ENCODE peak calls at places on chromosomes 12 and 14, in eight cellular contexts. One of them, this sample, is unnamed.

GRCh38 chr12:120199595-120200306 is 1.2 kb downstream of the RPLP0 start:
- DNase-seq in B cell: no peak
- DNase-seq in lower lobe of right lung: no peak
- DNase-seq in HFFc6: peak
- DNase-seq in progenitor cell of endocrine pancreas: no peak
- DNase-seq in coronary artery: no peak
- DNase-seq in fibroblast of pulmonary artery: peak
- DNase-seq in dorsolateral prefrontal cortex: peak
- DNase-seq in this sample: no peak

GRCh38 chr14:55572578-55572977 is 7.4 kb upstream of the KTN1 start:
- DNase-seq in progenitor cell of endocrine pancreas: no peak
- DNase-seq in fibroblast of pulmonary artery: peak
- DNase-seq in B cell: no peak
- DNase-seq in HFFc6: no peak
- DNase-seq in coronary artery: no peak
- DNase-seq in lower lobe of right lung: no peak
- DNase-seq in dorsolateral prefrontal cortex: no peak
- DNase-seq in this sample: no peak

GRCh38 chr14:101499080-101499479 is 62.2 kb upstream of the DIO3 start:
- DNase-seq in lower lobe of right lung: peak
- DNase-seq in coronary artery: peak
- DNase-seq in HFFc6: no peak
- DNase-seq in fibroblast of pulmonary artery: no peak
- DNase-seq in dorsolateral prefrontal cortex: peak
- DNase-seq in B cell: no peak
- DNase-seq in progenitor cell of endocrine pancreas: no peak
- DNase-seq in this sample: no peak

GRCh38 chr12:113889076-113889475 is 77.0 kb downstream of the RBM19 start:
- DNase-seq in fibroblast of pulmonary artery: no peak
- DNase-seq in B cell: no peak
- DNase-seq in lower lobe of right lung: no peak
- DNase-seq in HFFc6: peak
- DNase-seq in coronary artery: no peak
- DNase-seq in progenitor cell of endocrine pancreas: no peak
- DNase-seq in dorsolateral prefrontal cortex: no peak
- DNase-seq in this sample: no peak

GRCh38 chr14:59919582-59920377 is at the start of gene LRRC9:
- DNase-seq in coronary artery: no peak
- DNase-seq in lower lobe of right lung: peak
- DNase-seq in HFFc6: no peak
- DNase-seq in dorsolateral prefrontal cortex: peak
- DNase-seq in progenitor cell of endocrine pancreas: peak
- DNase-seq in fibroblast of pulmonary artery: peak
- DNase-seq in B cell: peak
- DNase-seq in this sample: no peak

GRCh38 chr12:113837059-113837458 is 129.1 kb downstream of the RBM19 start:
- DNase-seq in progenitor cell of endocrine pancreas: no peak
- DNase-seq in fibroblast of pulmonary artery: peak
- DNase-seq in HFFc6: peak
- DNase-seq in lower lobe of right lung: no peak
- DNase-seq in dorsolateral prefrontal cortex: no peak
- DNase-seq in coronary artery: no peak
- DNase-seq in B cell: no peak
- DNase-seq in this sample: no peak

GRCh38 chr14:101705733-101706508 is 55.6 kb upstream of the PPP2R5C start:
- DNase-seq in HFFc6: no peak
- DNase-seq in fibroblast of pulmonary artery: peak
- DNase-seq in progenitor cell of endocrine pancreas: no peak
- DNase-seq in lower lobe of right lung: peak
- DNase-seq in dorsolateral prefrontal cortex: no peak
- DNase-seq in B cell: peak
- DNase-seq in coronary artery: no peak
- DNase-seq in this sample: no peak

GRCh38 chr14:92863281-92863680 is 59.7 kb upstream of the CHGA start:
- DNase-seq in dorsolateral prefrontal cortex: no peak
- DNase-seq in B cell: no peak
- DNase-seq in HFFc6: no peak
- DNase-seq in coronary artery: no peak
- DNase-seq in fibroblast of pulmonary artery: no peak
- DNase-seq in progenitor cell of endocrine pancreas: no peak
- DNase-seq in lower lobe of right lung: no peak
- DNase-seq in this sample: no peak

GRCh38 chr12:106179086-106179485 is 40.3 kb upstream of the NUAK1 start:
- DNase-seq in progenitor cell of endocrine pancreas: no peak
- DNase-seq in fibroblast of pulmonary artery: no peak
- DNase-seq in dorsolateral prefrontal cortex: no peak
- DNase-seq in HFFc6: no peak
- DNase-seq in coronary artery: no peak
- DNase-seq in B cell: no peak
- DNase-seq in lower lobe of right lung: no peak
- DNase-seq in this sample: peak

GRCh38 chr12:79531547-79531946 is 159.2 kb downstream of the PAWR start:
- DNase-seq in HFFc6: no peak
- DNase-seq in dorsolateral prefrontal cortex: no peak
- DNase-seq in progenitor cell of endocrine pancreas: no peak
- DNase-seq in lower lobe of right lung: no peak
- DNase-seq in fibroblast of pulmonary artery: peak
- DNase-seq in B cell: no peak
- DNase-seq in coronary artery: no peak
- DNase-seq in this sample: no peak

GRCh38 chr14:64682173-64682710 is 22.0 kb upstream of the PLEKHG3 start:
- DNase-seq in fibroblast of pulmonary artery: peak
- DNase-seq in dorsolateral prefrontal cortex: peak
- DNase-seq in progenitor cell of endocrine pancreas: no peak
- DNase-seq in coronary artery: peak
- DNase-seq in lower lobe of right lung: peak
- DNase-seq in B cell: no peak
- DNase-seq in HFFc6: peak
- DNase-seq in this sample: no peak

GRCh38 chr14:55430024-55430690 is 10.3 kb downstream of the TBPL2 start:
- DNase-seq in HFFc6: peak
- DNase-seq in lower lobe of right lung: no peak
- DNase-seq in dorsolateral prefrontal cortex: no peak
- DNase-seq in coronary artery: no peak
- DNase-seq in B cell: peak
- DNase-seq in fibroblast of pulmonary artery: peak
- DNase-seq in progenitor cell of endocrine pancreas: no peak
- DNase-seq in this sample: no peak

GRCh38 chr14:101017806-101018560 is 114.5 kb upstream of the RTL1 start:
- DNase-seq in dorsolateral prefrontal cortex: no peak
- DNase-seq in lower lobe of right lung: no peak
- DNase-seq in B cell: no peak
- DNase-seq in coronary artery: peak
- DNase-seq in HFFc6: no peak
- DNase-seq in progenitor cell of endocrine pancreas: no peak
- DNase-seq in fibroblast of pulmonary artery: no peak
- DNase-seq in this sample: no peak

GRCh38 chr14:95652690-95653089 is 33.5 kb upstream of the TCL1B start:
- DNase-seq in HFFc6: no peak
- DNase-seq in dorsolateral prefrontal cortex: no peak
- DNase-seq in B cell: no peak
- DNase-seq in coronary artery: no peak
- DNase-seq in fibroblast of pulmonary artery: no peak
- DNase-seq in progenitor cell of endocrine pancreas: no peak
- DNase-seq in lower lobe of right lung: no peak
- DNase-seq in this sample: no peak

GRCh38 chr12:75042125-75042524 is 167.5 kb downstream of the KCNC2 start:
- DNase-seq in dorsolateral prefrontal cortex: no peak
- DNase-seq in progenitor cell of endocrine pancreas: no peak
- DNase-seq in fibroblast of pulmonary artery: no peak
- DNase-seq in coronary artery: no peak
- DNase-seq in B cell: no peak
- DNase-seq in lower lobe of right lung: no peak
- DNase-seq in HFFc6: no peak
- DNase-seq in this sample: no peak

GRCh38 chr14:99447739-99448138 is 32.9 kb downstream of the SETD3 start:
- DNase-seq in progenitor cell of endocrine pancreas: no peak
- DNase-seq in coronary artery: no peak
- DNase-seq in dorsolateral prefrontal cortex: no peak
- DNase-seq in lower lobe of right lung: no peak
- DNase-seq in fibroblast of pulmonary artery: no peak
- DNase-seq in B cell: no peak
- DNase-seq in HFFc6: no peak
- DNase-seq in this sample: no peak

GRCh38 chr12:120669055-120669828 is 17.7 kb upstream of the MLEC start:
- DNase-seq in coronary artery: no peak
- DNase-seq in progenitor cell of endocrine pancreas: no peak
- DNase-seq in dorsolateral prefrontal cortex: no peak
- DNase-seq in lower lobe of right lung: peak
- DNase-seq in HFFc6: peak
- DNase-seq in B cell: peak
- DNase-seq in fibroblast of pulmonary artery: peak
- DNase-seq in this sample: no peak

GRCh38 chr12:15962760-15963159 is 51.6 kb downstream of the DERA start:
- DNase-seq in lower lobe of right lung: no peak
- DNase-seq in HFFc6: no peak
- DNase-seq in fibroblast of pulmonary artery: peak
- DNase-seq in dorsolateral prefrontal cortex: no peak
- DNase-seq in B cell: no peak
- DNase-seq in coronary artery: no peak
- DNase-seq in progenitor cell of endocrine pancreas: no peak
- DNase-seq in this sample: no peak

GRCh38 chr14:72332871-72333270 is 400.6 kb downstream of the RGS6 start:
- DNase-seq in dorsolateral prefrontal cortex: no peak
- DNase-seq in B cell: no peak
- DNase-seq in fibroblast of pulmonary artery: no peak
- DNase-seq in coronary artery: no peak
- DNase-seq in progenitor cell of endocrine pancreas: no peak
- DNase-seq in HFFc6: no peak
- DNase-seq in lower lobe of right lung: no peak
- DNase-seq in this sample: no peak

GRCh38 chr12:12725956-12726542 is 8.9 kb downstream of the CDKN1B start:
- DNase-seq in fibroblast of pulmonary artery: no peak
- DNase-seq in progenitor cell of endocrine pancreas: no peak
- DNase-seq in coronary artery: no peak
- DNase-seq in B cell: no peak
- DNase-seq in dorsolateral prefrontal cortex: no peak
- DNase-seq in lower lobe of right lung: no peak
- DNase-seq in HFFc6: no peak
- DNase-seq in this sample: no peak

GRCh38 chr12:42326466-42327226 is 679 bp downstream of the PPHLN1 start:
- DNase-seq in coronary artery: no peak
- DNase-seq in HFFc6: peak
- DNase-seq in fibroblast of pulmonary artery: peak
- DNase-seq in dorsolateral prefrontal cortex: no peak
- DNase-seq in progenitor cell of endocrine pancreas: no peak
- DNase-seq in lower lobe of right lung: no peak
- DNase-seq in B cell: no peak
- DNase-seq in this sample: no peak

GRCh38 chr12:65948320-65949008 is 124.2 kb downstream of the HMGA2 start:
- DNase-seq in B cell: no peak
- DNase-seq in lower lobe of right lung: peak
- DNase-seq in HFFc6: peak
- DNase-seq in coronary artery: no peak
- DNase-seq in dorsolateral prefrontal cortex: peak
- DNase-seq in progenitor cell of endocrine pancreas: no peak
- DNase-seq in fibroblast of pulmonary artery: peak
- DNase-seq in this sample: no peak

GRCh38 chr12:128531153-128531552 is 264.2 kb downstream of the TMEM132C start:
- DNase-seq in B cell: no peak
- DNase-seq in coronary artery: no peak
- DNase-seq in dorsolateral prefrontal cortex: no peak
- DNase-seq in HFFc6: no peak
- DNase-seq in fibroblast of pulmonary artery: no peak
- DNase-seq in progenitor cell of endocrine pancreas: no peak
- DNase-seq in lower lobe of right lung: no peak
- DNase-seq in this sample: no peak
- TF ChIP-seq CTCF in B cell: no peak
- TF ChIP-seq CTCF in coronary artery: no peak
- TF ChIP-seq CTCF in dorsolateral prefrontal cortex: no peak
- TF ChIP-seq CTCF in HFFc6: no peak
- TF ChIP-seq CTCF in fibroblast of pulmonary artery: no peak
- TF ChIP-seq CTCF in progenitor cell of endocrine pancreas: peak
- TF ChIP-seq CTCF in lower lobe of right lung: no peak
- TF ChIP-seq CTCF in this sample: peak

GRCh38 chr12:28872654-28873268 is 276.3 kb upstream of the FAR2 start:
- DNase-seq in progenitor cell of endocrine pancreas: peak
- DNase-seq in dorsolateral prefrontal cortex: no peak
- DNase-seq in coronary artery: no peak
- DNase-seq in B cell: no peak
- DNase-seq in fibroblast of pulmonary artery: peak
- DNase-seq in HFFc6: peak
- DNase-seq in lower lobe of right lung: no peak
- DNase-seq in this sample: no peak
- TF ChIP-seq CTCF in progenitor cell of endocrine pancreas: peak
- TF ChIP-seq CTCF in dorsolateral prefrontal cortex: peak
- TF ChIP-seq CTCF in coronary artery: no peak
- TF ChIP-seq CTCF in B cell: no peak
- TF ChIP-seq CTCF in fibroblast of pulmonary artery: peak
- TF ChIP-seq CTCF in HFFc6: peak
- TF ChIP-seq CTCF in lower lobe of right lung: peak
- TF ChIP-seq CTCF in this sample: peak

GRCh38 chr14:63632932-63633514 is 8.6 kb downstream of the WDR89 start:
- DNase-seq in fibroblast of pulmonary artery: peak
- DNase-seq in B cell: no peak
- DNase-seq in coronary artery: no peak
- DNase-seq in dorsolateral prefrontal cortex: no peak
- DNase-seq in lower lobe of right lung: no peak
- DNase-seq in HFFc6: peak
- DNase-seq in progenitor cell of endocrine pancreas: no peak
- DNase-seq in this sample: no peak
- TF ChIP-seq CTCF in fibroblast of pulmonary artery: peak
- TF ChIP-seq CTCF in B cell: peak
- TF ChIP-seq CTCF in coronary artery: no peak
- TF ChIP-seq CTCF in dorsolateral prefrontal cortex: peak
- TF ChIP-seq CTCF in lower lobe of right lung: peak
- TF ChIP-seq CTCF in HFFc6: peak
- TF ChIP-seq CTCF in progenitor cell of endocrine pancreas: peak
- TF ChIP-seq CTCF in this sample: peak

DNA sequence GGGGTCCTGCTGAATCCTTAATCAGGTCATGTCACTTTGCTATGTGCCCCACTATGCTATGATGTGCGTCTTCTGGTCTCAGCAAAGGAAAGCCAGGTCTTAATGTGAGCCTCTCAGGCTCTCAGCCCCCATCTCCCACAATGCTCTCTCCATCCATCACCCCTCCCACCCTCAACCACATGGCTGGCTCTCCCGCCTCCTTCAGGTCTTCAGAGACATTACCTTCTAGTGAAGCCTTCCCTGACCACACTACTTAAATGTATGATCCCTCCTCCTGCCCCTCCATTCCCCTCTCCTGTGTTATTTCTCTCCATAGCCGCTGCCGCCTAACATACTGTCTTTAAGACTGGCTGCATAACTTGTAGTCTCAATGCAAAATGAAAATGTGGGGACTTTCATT is 50.5 kb downstream of the KRT80 start:
- DNase-seq in coronary artery: peak
- DNase-seq in fibroblast of pulmonary artery: no peak
- DNase-seq in B cell: no peak
- DNase-seq in HFFc6: no peak
- DNase-seq in progenitor cell of endocrine pancreas: no peak
- DNase-seq in dorsolateral prefrontal cortex: no peak
- DNase-seq in lower lobe of right lung: no peak
- DNase-seq in this sample: no peak
- TF ChIP-seq CTCF in coronary artery: no peak
- TF ChIP-seq CTCF in fibroblast of pulmonary artery: no peak
- TF ChIP-seq CTCF in B cell: no peak
- TF ChIP-seq CTCF in HFFc6: peak
- TF ChIP-seq CTCF in progenitor cell of endocrine pancreas: peak
- TF ChIP-seq CTCF in dorsolateral prefrontal cortex: no peak
- TF ChIP-seq CTCF in lower lobe of right lung: no peak
- TF ChIP-seq CTCF in this sample: no peak

This sample was measured in D721Med.